ENCODE peak calls at places on chromosome 12, in five cellular contexts. W, N, C, I and U are unnamed samples.

GRCh38 chr12:21428241-21428640 is 9.2 kb upstream of the PYROXD1 start:
- DNase-seq in W (no peak), N (no peak), C (no peak), I (no peak), U (no peak)

GRCh38 chr12:107399061-107399460 is 286.5 kb upstream of the PWP1 start:
- DNase-seq in W (no peak), N (no peak), C (no peak), I (no peak), U (no peak)

GRCh38 chr12:37672655-37673260 is 643.8 kb upstream of the ALG10B start:
- DNase-seq in W (no peak), N (no peak), C (no peak), I (no peak), U (no peak)

GRCh38 chr12:130992448-130992847 is 38.7 kb downstream of the ADGRD1 start:
- DNase-seq in W (no peak), N (no peak), C (no peak), I (no peak), U (no peak)

GRCh38 chr12:42893802-42894201 is 304.3 kb upstream of the PRICKLE1 start:
- DNase-seq in W (no peak), N (no peak), C (no peak), I (no peak), U (no peak)

GRCh38 chr12:102483466-102483865 is 3.1 kb upstream of the IGF1 start:
- DNase-seq in W (no peak), N (no peak), C (no peak), I (no peak), U (no peak)

GRCh38 chr12:64610660-64611429 is 550 bp downstream of the RASSF3 start:
- DNase-seq in W (peak), N (peak), C (peak), I (peak), U (peak)

GRCh38 chr12:40691913-40692616 is at the start of gene CNTN1:
- DNase-seq in W (peak), N (peak), C (no peak), I (peak), U (no peak)

GRCh38 chr12:45122776-45123380 is 72.0 kb upstream of the DBX2 start:
- DNase-seq in W (no peak), N (no peak), C (no peak), I (no peak), U (no peak)

GRCh38 chr12:12726543-12727093 is 9.4 kb downstream of the CDKN1B start:
- DNase-seq in W (no peak), N (no peak), C (no peak), I (peak), U (peak)

GRCh38 chr12:65200007-65200665 is 30.8 kb downstream of the LEMD3 start:
- DNase-seq in W (no peak), N (no peak), C (no peak), I (no peak), U (no peak)

GRCh38 chr12:1384910-1385309 is 209.5 kb downstream of the FBXL14 start:
- DNase-seq in W (no peak), N (no peak), C (no peak), I (no peak), U (no peak)

GRCh38 chr12:29426516-29426915 is 45.5 kb upstream of the ERGIC2 start:
- DNase-seq in W (no peak), N (no peak), C (no peak), I (no peak), U (no peak)

GRCh38 chr12:104669851-104670337 is 213.1 kb downstream of the CHST11 start:
- DNase-seq in W (peak), N (peak), C (no peak), I (no peak), U (no peak)

GRCh38 chr12:27733052-27733656 is 22.5 kb downstream of the MRPS35 start:
- DNase-seq in W (no peak), N (no peak), C (no peak), I (peak), U (no peak)

GRCh38 chr12:87127272-87127671 is 871.1 kb upstream of the MGAT4C start:
- DNase-seq in W (no peak), N (no peak), C (no peak), I (no peak), U (no peak)

GRCh38 chr12:10722502-10722904 is 620 bp downstream of the YBX3 start:
- DNase-seq in W (peak), N (peak), C (peak), I (peak), U (peak)

GRCh38 chr12:100401660-100402059 is 44.8 kb downstream of the SLC17A8 start:
- DNase-seq in W (no peak), N (no peak), C (no peak), I (peak), U (no peak)

GRCh38 chr12:133023566-133023965 is 13.7 kb upstream of the ZNF84 start:
- DNase-seq in W (no peak), N (no peak), C (no peak), I (no peak), U (no peak)

GRCh38 chr12:113994051-113994450 is 27.9 kb upstream of the RBM19 start:
- DNase-seq in W (no peak), N (no peak), C (no peak), I (no peak), U (no peak)

GRCh38 chr12:12181516-12181915 is 85.3 kb downstream of the LRP6 start:
- DNase-seq in W (no peak), N (no peak), C (no peak), I (no peak), U (no peak)

GRCh38 chr12:127241056-127241830 is 1025.7 kb upstream of the TMEM132C start:
- DNase-seq in W (no peak), N (no peak), C (no peak), I (no peak), U (no peak)

GRCh38 chr12:64864319-64864718 is 39.9 kb downstream of the TBC1D30 start:
- DNase-seq in W (no peak), N (no peak), C (no peak), I (no peak), U (no peak)

GRCh38 chr12:62170241-62170640 is 90.0 kb upstream of the USP15 start:
- DNase-seq in W (no peak), N (no peak), C (no peak), I (no peak), U (no peak)

GRCh38 chr12:1553546-1553945 is 40.8 kb downstream of the FBXL14 start:
- DNase-seq in W (no peak), N (no peak), C (no peak), I (no peak), U (no peak)

GRCh38 chr12:11539156-11539555 is 110.3 kb upstream of the ETV6 start:
- DNase-seq in W (no peak), N (no peak), C (no peak), I (no peak), U (no peak)

GRCh38 chr12:46480724-46481123 is 108.2 kb upstream of the SLC38A2 start:
- DNase-seq in W (no peak), N (no peak), C (no peak), I (no peak), U (no peak)

GRCh38 chr12:772056-772697 is 19.8 kb downstream of the WNK1 start:
- DNase-seq in W (no peak), N (no peak), C (no peak), I (no peak), U (no peak)

GRCh38 chr12:18696971-18697602 is 40.7 kb downstream of the PLCZ1 start:
- DNase-seq in W (no peak), N (no peak), C (no peak), I (no peak), U (peak)

GRCh38 chr12:25521625-25522256 is 31.3 kb downstream of the LMNTD1 start:
- DNase-seq in W (no peak), N (no peak), C (no peak), I (no peak), U (no peak)

GRCh38 chr12:108090107-108090899 is 38.8 kb upstream of the WSCD2 start:
- DNase-seq in W (no peak), N (no peak), C (no peak), I (no peak), U (no peak)

GRCh38 chr12:100267603-100268281 is 765 bp downstream of the SCYL2 start:
- DNase-seq in W (no peak), N (no peak), C (no peak), I (no peak), U (no peak)

GRCh38 chr12:43763769-43764168 is 5.0 kb downstream of the IRAK4 start:
- DNase-seq in W (no peak), N (no peak), C (no peak), I (no peak), U (no peak)

GRCh38 chr12:107826276-107826675 is 51.8 kb downstream of the ASCL4 start:
- DNase-seq in W (no peak), N (no peak), C (no peak), I (no peak), U (no peak)

GRCh38 chr12:11743748-11744147 is 94.3 kb downstream of the ETV6 start:
- DNase-seq in W (no peak), N (no peak), C (no peak), I (no peak), U (no peak)

GRCh38 chr12:26948309-26948708 is 10.0 kb downstream of the FGFR1OP2 start:
- DNase-seq in W (no peak), N (no peak), C (no peak), I (no peak), U (no peak)

GRCh38 chr12:122206111-122206881 is 2.8 kb downstream of the B3GNT4 start:
- DNase-seq in W (no peak), N (no peak), C (no peak), I (no peak), U (no peak)
- TF ChIP-seq POLR2A in W (no peak), N (peak), C (no peak), I (no peak), U (no peak)

DNA sequence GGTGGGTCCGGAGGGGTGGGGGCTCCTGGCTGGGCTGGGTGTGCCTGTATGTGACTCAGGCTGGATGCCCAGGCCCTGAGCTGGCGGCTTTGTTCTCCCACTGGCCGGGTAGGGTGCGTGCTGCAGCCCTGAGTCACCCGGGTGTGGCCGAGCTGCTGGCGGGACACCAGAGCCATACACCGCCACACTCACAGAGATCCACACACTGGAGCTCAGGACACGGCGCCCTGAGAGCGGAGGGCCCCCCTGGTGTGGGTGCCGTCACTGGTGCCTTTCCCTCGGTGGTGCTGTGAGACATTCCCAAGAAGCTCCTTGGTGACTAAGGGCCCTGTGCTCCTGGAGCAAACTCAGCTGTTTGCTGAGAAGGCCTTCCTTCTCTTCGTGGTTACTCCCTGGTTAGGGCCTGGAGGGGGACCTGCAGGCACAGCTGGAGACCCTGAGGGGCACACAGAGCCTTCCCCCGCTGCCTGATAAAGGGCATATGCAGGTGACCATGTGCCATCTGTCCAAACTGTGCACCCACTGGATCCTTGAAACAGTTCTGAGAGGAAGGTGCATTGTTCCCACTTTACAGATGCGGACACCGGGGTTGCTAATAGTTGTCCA is 44.3 kb downstream of the KRT80 start:
- DNase-seq in W (peak), N (no peak), C (peak), I (peak), U (peak)
- TF ChIP-seq POLR2A in W (no peak), N (no peak), C (peak), I (no peak), U (peak)

DNA sequence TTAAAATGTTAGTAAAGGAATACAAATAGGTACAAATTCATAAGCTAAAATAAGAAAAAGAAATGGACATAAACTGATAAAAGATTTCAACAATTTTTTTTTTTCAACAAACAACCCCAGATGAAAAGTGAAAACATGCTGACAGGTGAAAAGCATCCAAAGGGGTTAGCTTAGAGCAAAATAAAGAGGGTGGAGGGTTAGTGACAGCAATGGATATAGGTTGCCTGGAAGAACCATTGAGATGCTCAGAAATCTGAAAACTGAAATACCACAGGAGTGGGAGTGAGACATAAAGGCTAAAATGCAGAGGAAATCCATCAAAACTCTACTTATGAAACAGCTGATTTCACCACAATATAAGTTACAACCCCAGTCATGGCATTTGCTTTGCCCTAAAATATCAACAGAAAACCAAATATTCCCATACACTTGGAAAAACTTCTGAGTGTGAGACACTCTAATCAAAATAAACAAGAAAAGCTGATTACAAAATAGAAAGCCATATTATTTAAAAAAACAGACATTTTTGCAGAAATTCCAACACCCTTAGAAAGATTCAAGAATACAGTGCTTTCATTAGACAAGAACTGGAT is 136.2 kb upstream of the PLEKHG7 start:
- DNase-seq in W (no peak), N (no peak), C (no peak), I (no peak), U (no peak)
- TF ChIP-seq POLR2A in W (no peak), N (peak), C (no peak), I (no peak), U (no peak)

DNA sequence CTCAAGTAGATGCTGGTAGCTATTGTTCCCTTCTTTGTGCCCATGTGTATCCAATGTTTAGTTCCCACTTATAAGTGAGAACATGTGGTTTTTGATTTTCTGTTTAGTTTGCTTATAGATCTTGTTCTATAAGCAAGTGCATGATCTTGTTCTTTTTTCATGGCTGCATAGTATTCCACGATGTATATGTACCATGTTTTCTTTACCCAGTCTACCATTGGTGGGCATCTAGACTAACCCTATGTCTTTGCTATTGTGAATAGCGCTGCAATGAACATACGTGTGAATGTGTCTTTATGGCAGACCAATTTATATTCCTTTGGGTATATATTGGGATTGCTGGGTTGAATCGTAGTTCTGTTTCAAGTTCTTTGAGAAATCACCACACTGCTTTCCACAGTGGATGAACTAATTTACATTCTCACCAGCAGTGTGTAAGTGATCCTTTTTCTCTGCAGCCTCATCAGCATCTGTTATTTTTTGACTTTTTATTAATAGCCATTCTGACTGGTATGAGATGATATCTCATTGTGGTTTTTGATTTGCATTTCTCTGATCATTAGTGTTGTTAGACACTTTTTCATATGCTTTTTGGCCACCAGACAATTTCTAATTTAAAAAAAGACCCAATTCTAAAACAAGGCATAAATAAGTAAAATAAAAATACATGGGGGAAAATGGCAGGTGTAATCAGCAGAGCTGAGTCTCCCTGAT is 50.6 kb downstream of the CPM start:
- DNase-seq in W (no peak), N (no peak), C (no peak), I (no peak), U (no peak)
- TF ChIP-seq POLR2A in W (no peak), N (no peak), C (no peak), I (no peak), U (no peak)

GRCh38 chr12:30990316-30990715 is 63.8 kb downstream of the TSPAN11 start:
- DNase-seq in W (no peak), N (no peak), C (no peak), I (no peak), U (no peak)

GRCh38 chr12:30988086-30988485 is 61.5 kb downstream of the TSPAN11 start:
- DNase-seq in W (no peak), N (no peak), C (no peak), I (no peak), U (no peak)

GRCh38 chr12:30990776-30991175 is 64.2 kb downstream of the TSPAN11 start:
- DNase-seq in W (no peak), N (no peak), C (no peak), I (no peak), U (no peak)

GRCh38 chr12:30988887-30989286 is 62.3 kb downstream of the TSPAN11 start:
- DNase-seq in W (no peak), N (no peak), C (no peak), I (no peak), U (no peak)

GRCh38 chr12:30989754-30990153 is 63.2 kb downstream of the TSPAN11 start:
- DNase-seq in W (no peak), N (peak), C (peak), I (peak), U (no peak)
- TF ChIP-seq POLR2A in W (no peak), N (no peak), C (no peak), I (no peak), U (no peak)

GRCh38 chr12:75511116-75512048 is at the start of gene KRR1:
- DNase-seq in W (peak), N (no peak), C (peak), I (peak), U (peak)
- TF ChIP-seq POLR2A in W (no peak), N (peak), C (peak), I (peak), U (peak)

DNA sequence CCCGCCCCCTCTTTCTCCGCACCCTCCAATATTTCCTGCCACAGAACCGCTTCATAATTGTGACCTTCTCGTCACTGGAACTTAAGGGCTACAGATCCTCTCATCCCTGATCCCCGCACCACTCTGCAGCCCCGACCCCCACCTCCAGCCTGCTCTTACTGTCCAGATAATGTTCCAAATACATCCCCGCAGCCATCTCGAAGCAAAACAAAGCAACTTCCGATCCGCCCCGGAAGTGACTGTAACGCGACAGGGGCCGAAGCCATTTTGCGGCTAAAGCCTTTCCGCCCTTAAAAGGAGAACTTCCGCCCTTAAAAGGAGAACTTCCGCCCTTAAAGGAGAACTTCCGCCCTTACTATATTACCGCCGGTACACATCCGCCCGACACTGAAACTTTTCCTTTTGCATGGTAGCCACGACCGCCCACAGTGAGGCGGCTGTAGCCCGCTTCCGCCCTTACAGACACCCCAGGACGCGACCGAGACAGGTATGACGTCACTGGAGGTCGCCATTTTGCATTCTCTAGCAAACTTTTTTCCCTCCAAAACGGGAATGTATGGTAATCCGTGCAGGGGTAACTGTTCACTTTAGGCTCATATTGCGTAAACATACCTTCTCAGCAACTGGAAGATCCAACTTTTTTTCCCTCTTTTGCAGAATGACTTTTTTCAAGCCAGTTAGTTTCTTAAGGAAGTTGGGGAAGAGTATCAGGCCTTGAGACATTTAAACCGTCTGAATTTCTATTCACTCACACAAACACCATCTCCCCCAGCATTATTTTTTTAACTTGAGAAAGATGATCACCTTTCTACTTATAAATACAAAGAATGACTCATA is at the start of gene ING4:
- DNase-seq in W (peak), N (peak), C (peak), I (peak), U (peak)
- TF ChIP-seq POLR2A in W (peak), N (peak), C (no peak), I (no peak), U (no peak)

GRCh38 chr12:125065021-125065752 is at the start of gene AACS:
- DNase-seq in W (peak), N (peak), C (peak), I (peak), U (peak)
- TF ChIP-seq POLR2A in W (no peak), N (no peak), C (peak), I (peak), U (peak)

GRCh38 chr12:82357340-82357739 is 847 bp downstream of the CCDC59 start:
- DNase-seq in W (no peak), N (no peak), C (no peak), I (no peak), U (no peak)

GRCh38 chr12:82357845-82358199 is 365 bp downstream of the CCDC59 start:
- DNase-seq in W (no peak), N (no peak), C (no peak), I (no peak), U (no peak)

GRCh38 chr12:82359115-82359478 is 768 bp downstream of the METTL25 start:
- DNase-seq in W (peak), N (no peak), C (no peak), I (no peak), U (no peak)

GRCh38 chr12:82361461-82361915 is 3.2 kb downstream of the METTL25 start:
- DNase-seq in W (peak), N (no peak), C (no peak), I (no peak), U (no peak)

GRCh38 chr12:82358200-82359114 is at the start of the genes CCDC59 and METTL25:
- DNase-seq in W (peak), N (peak), C (peak), I (peak), U (peak)
- TF ChIP-seq POLR2A in W (peak), N (peak), C (peak), I (peak), U (peak)